ENCODE peak calls at places on chromosomes 16 and 17, in nine cellular contexts. D is AG09319, B is Calu3, I is pancreas, G is WTC11, Q is IMR-90, P is cardiac fibroblast, S is neural progenitor cell, F is GM20000. Y is an unnamed sample.

GRCh38 chr17:78557598-78558039 is 19.6 kb downstream of the DNAH17 start:
- DNase-seq in P (peak), G (no peak), S (no peak), I (no peak), B (no peak), Q (peak), D (no peak), F (no peak), Y (no peak)

GRCh38 chr16:28280881-28281836 is 11.2 kb upstream of the SBK1 start:
- DNase-seq in P (no peak), Q (no peak), I (no peak), D (no peak), F (no peak), B (no peak), S (peak), G (no peak), Y (no peak)

GRCh38 chr17:77516902-77517301 is 376.1 kb downstream of the SEC14L1 start:
- DNase-seq in I (no peak), F (no peak), Q (peak), B (no peak), P (peak), D (peak), G (no peak), S (no peak), Y (no peak)

GRCh38 chr16:78128920-78129319 is 29.5 kb downstream of the WWOX start:
- DNase-seq in G (no peak), B (no peak), F (no peak), D (no peak), Q (no peak), I (no peak), S (no peak), P (no peak), Y (no peak)

GRCh38 chr17:34720760-34721159 is 141.4 kb downstream of the TMEM132E start:
- DNase-seq in B (peak), F (no peak), S (no peak), D (no peak), G (no peak), P (no peak), Q (no peak), I (no peak), Y (no peak)

GRCh38 chr17:68595496-68595895 is 5.7 kb downstream of the FAM20A start:
- DNase-seq in F (no peak), D (no peak), S (no peak), Q (no peak), I (no peak), G (no peak), P (no peak), B (no peak), Y (no peak)

GRCh38 chr17:9141423-9141753 is 120.1 kb downstream of the NTN1 start:
- DNase-seq in F (no peak), P (no peak), I (no peak), Q (no peak), B (no peak), G (no peak), D (no peak), S (no peak), Y (no peak)

GRCh38 chr17:57665128-57665527 is 80.0 kb downstream of the CCDC182 start:
- DNase-seq in P (no peak), D (peak), F (no peak), G (no peak), I (no peak), B (no peak), Q (no peak), S (peak), Y (no peak)

GRCh38 chr16:11257131-11257938 is 1.3 kb upstream of the SOCS1 start:
- DNase-seq in P (peak), B (peak), Q (peak), F (peak), G (peak), D (peak), I (peak), S (peak), Y (peak)

DNA sequence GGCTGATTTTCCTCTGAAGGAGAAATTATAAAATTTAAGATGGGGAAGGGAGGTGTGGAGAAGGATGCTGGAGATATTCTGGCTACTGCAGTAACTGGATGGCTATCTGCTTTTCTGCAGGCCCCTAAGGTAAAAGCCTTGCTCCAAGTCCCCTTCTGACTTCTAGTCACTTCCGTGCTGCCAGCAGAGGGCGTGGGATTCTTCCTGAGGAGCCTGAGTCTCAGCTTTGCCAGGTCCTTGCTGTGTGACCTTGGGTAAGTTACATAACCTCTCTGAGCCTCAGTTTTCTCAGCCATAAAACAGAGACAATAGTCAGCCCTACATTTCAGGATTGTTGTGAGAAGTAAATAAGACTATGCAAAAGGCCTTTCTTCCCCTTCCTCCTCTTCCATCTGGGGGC is 24.3 kb upstream of the TMEM220 start:
- DNase-seq in B (peak), I (no peak), D (no peak), P (peak), S (peak), G (peak), F (peak), Q (peak), Y (no peak)
- TF ChIP-seq CTCF in B (peak), I (no peak), D (peak), P (peak), S (peak), G (peak), F (peak), Q (peak), Y (peak)

DNA sequence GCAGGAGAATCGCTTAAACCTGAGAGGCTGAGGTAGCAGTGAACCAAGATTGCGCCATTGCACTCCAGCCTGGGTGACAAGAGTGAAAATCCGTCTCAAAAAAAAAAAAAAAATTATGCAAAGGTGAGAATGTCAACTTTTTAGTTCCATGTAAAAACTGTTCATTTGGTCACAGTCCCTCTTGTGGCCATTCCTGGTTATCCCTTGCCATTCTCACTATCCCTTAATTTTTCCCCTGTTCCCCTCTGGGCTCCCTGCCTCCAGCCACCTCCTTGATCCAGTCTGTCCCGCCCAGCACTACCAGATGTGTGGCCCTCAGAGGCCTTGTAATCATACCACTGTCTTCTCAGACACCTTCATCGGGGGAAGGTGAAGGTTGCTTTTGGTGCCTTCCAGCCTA is 23.4 kb downstream of the DCAF7 start:
- DNase-seq in P (no peak), Q (no peak), F (no peak), G (peak), S (peak), B (no peak), D (no peak), I (no peak), Y (no peak)
- TF ChIP-seq CTCF in P (peak), Q (peak), F (no peak), G (peak), S (peak), B (no peak), D (peak), I (no peak), Y (peak)

GRCh38 chr17:30970757-30971567 is at the start of gene RNF135:
- DNase-seq in S (peak), F (peak), D (peak), P (peak), B (peak), G (peak), I (peak), Q (peak), Y (peak)
- TF ChIP-seq CTCF in S (peak), F (no peak), D (no peak), P (peak), B (peak), G (no peak), I (no peak), Q (peak), Y (peak)

GRCh38 chr17:32009262-32009542 is 2.0 kb downstream of the LRRC37B start:
- DNase-seq in F (no peak), G (no peak), Q (no peak), B (no peak), D (no peak), P (no peak), S (no peak), I (no peak), Y (no peak)

GRCh38 chr17:32010114-32010513 is 2.9 kb downstream of the LRRC37B start:
- DNase-seq in B (no peak), G (no peak), D (no peak), Q (no peak), F (no peak), S (no peak), I (no peak), P (no peak), Y (no peak)

GRCh38 chr17:32007463-32008298 is 498 bp downstream of the LRRC37B start:
- DNase-seq in P (peak), Q (peak), I (no peak), D (no peak), F (peak), G (peak), S (peak), B (peak), Y (peak)

GRCh38 chr17:32006957-32007462 is at the start of gene LRRC37B:
- DNase-seq in I (peak), S (peak), B (peak), P (peak), Q (peak), F (peak), G (peak), D (peak), Y (peak)
- TF ChIP-seq CTCF in I (peak), S (peak), B (peak), P (peak), Q (peak), F (peak), G (peak), D (peak), Y (peak)

GRCh38 chr17:7002288-7003047 is 6.6 kb downstream of the ALOX12 start:
- DNase-seq in B (no peak), I (no peak), G (no peak), P (no peak), Q (no peak), S (no peak), F (no peak), D (no peak), Y (no peak)
- TF ChIP-seq CTCF in B (no peak), I (no peak), G (no peak), P (no peak), Q (no peak), S (no peak), F (no peak), D (no peak), Y (no peak)

Y was measured in endothelial cell.